ENCODE peak calls at places on chromosomes 16 and 17, in six cellular contexts. One of them, this sample, is unnamed.

GRCh38 chr17:29004081-29004692 is 1.6 kb downstream of the SEZ6 start:
- DNase-seq in PC-3: no peak
- DNase-seq in left colon: no peak
- DNase-seq in breast epithelium: no peak
- DNase-seq in ureter: no peak
- DNase-seq in astrocyte of the hippocampus: peak
- DNase-seq in this sample: no peak

GRCh38 chr16:86337581-86338402 is 172.5 kb upstream of the FOXF1 start:
- DNase-seq in PC-3: no peak
- DNase-seq in left colon: no peak
- DNase-seq in breast epithelium: no peak
- DNase-seq in ureter: no peak
- DNase-seq in astrocyte of the hippocampus: no peak
- DNase-seq in this sample: no peak

GRCh38 chr17:2192367-2193028 is 111.1 kb downstream of the SMG6 start:
- DNase-seq in PC-3: peak
- DNase-seq in left colon: no peak
- DNase-seq in breast epithelium: no peak
- DNase-seq in ureter: no peak
- DNase-seq in astrocyte of the hippocampus: peak
- DNase-seq in this sample: no peak

GRCh38 chr16:15973997-15974396 is 24.6 kb downstream of the ABCC1 start:
- DNase-seq in PC-3: no peak
- DNase-seq in left colon: no peak
- DNase-seq in breast epithelium: no peak
- DNase-seq in ureter: no peak
- DNase-seq in astrocyte of the hippocampus: no peak
- DNase-seq in this sample: no peak

GRCh38 chr16:51163366-51163765 is 12.3 kb upstream of the SALL1 start:
- DNase-seq in PC-3: no peak
- DNase-seq in left colon: no peak
- DNase-seq in breast epithelium: no peak
- DNase-seq in ureter: no peak
- DNase-seq in astrocyte of the hippocampus: no peak
- DNase-seq in this sample: no peak

GRCh38 chr17:68693466-68693865 is 92.3 kb upstream of the FAM20A start:
- DNase-seq in PC-3: no peak
- DNase-seq in left colon: no peak
- DNase-seq in breast epithelium: no peak
- DNase-seq in ureter: no peak
- DNase-seq in astrocyte of the hippocampus: no peak
- DNase-seq in this sample: no peak

GRCh38 chr17:81939881-81940385 is 2.8 kb upstream of the PYCR1 start:
- DNase-seq in PC-3: no peak
- DNase-seq in left colon: no peak
- DNase-seq in breast epithelium: no peak
- DNase-seq in ureter: no peak
- DNase-seq in astrocyte of the hippocampus: no peak
- DNase-seq in this sample: no peak

GRCh38 chr16:85137323-85138072 is 25.2 kb upstream of the CIBAR2 start:
- DNase-seq in PC-3: peak
- DNase-seq in left colon: peak
- DNase-seq in breast epithelium: peak
- DNase-seq in ureter: peak
- DNase-seq in astrocyte of the hippocampus: peak
- DNase-seq in this sample: peak

GRCh38 chr17:72318131-72318530 is 197.3 kb downstream of the SOX9 start:
- DNase-seq in PC-3: no peak
- DNase-seq in left colon: no peak
- DNase-seq in breast epithelium: no peak
- DNase-seq in ureter: no peak
- DNase-seq in astrocyte of the hippocampus: no peak
- DNase-seq in this sample: no peak

GRCh38 chr16:68444058-68444657 is 4.2 kb downstream of the SMPD3 start:
- DNase-seq in PC-3: peak
- DNase-seq in left colon: no peak
- DNase-seq in breast epithelium: no peak
- DNase-seq in ureter: no peak
- DNase-seq in astrocyte of the hippocampus: peak
- DNase-seq in this sample: no peak

GRCh38 chr16:9837481-9837880 is 344.7 kb downstream of the GRIN2A start:
- DNase-seq in PC-3: no peak
- DNase-seq in left colon: no peak
- DNase-seq in breast epithelium: no peak
- DNase-seq in ureter: no peak
- DNase-seq in astrocyte of the hippocampus: no peak
- DNase-seq in this sample: no peak